ENCODE peak calls at places on chromosomes 7 and 10, in ten cellular contexts. H, I, C, K, F, B, D, U, N and Q are unnamed samples.

GRCh38 chr10:96833220-96834001 is 1.3 kb downstream of the LCOR start:
- DNase-seq in H (no peak), I (no peak), C (no peak), K (peak), F (no peak), B (no peak), D (peak), U (no peak), N (no peak), Q (peak)

GRCh38 chr7:116232402-116232749 is 22.0 kb downstream of the TES start:
- DNase-seq in H (no peak), I (no peak), C (no peak), K (peak), F (no peak), B (no peak), D (no peak), U (no peak), N (no peak), Q (no peak)

GRCh38 chr10:11678074-11678793 is 63.9 kb upstream of the ECHDC3 start:
- DNase-seq in H (no peak), I (no peak), C (no peak), K (no peak), F (no peak), B (no peak), D (no peak), U (no peak), N (no peak), Q (no peak)

GRCh38 chr10:33174674-33175073 is 159.8 kb downstream of the NRP1 start:
- DNase-seq in H (no peak), I (no peak), C (no peak), K (no peak), F (no peak), B (no peak), D (no peak), U (no peak), N (no peak), Q (no peak)

GRCh38 chr7:25908154-25908948 is 243.6 kb upstream of the NFE2L3 start:
- DNase-seq in H (no peak), I (no peak), C (no peak), K (no peak), F (no peak), B (no peak), D (no peak), U (no peak), N (no peak), Q (no peak)

GRCh38 chr7:23467731-23468720 is 2.3 kb downstream of the IGF2BP3 start:
- DNase-seq in H (no peak), I (no peak), C (no peak), K (peak), F (peak), B (peak), D (peak), U (peak), N (no peak), Q (peak)

GRCh38 chr7:129825005-129825553 is 127.7 kb downstream of the UBE2H start:
- DNase-seq in H (no peak), I (peak), C (peak), K (peak), F (no peak), B (peak), D (peak), U (no peak), N (no peak), Q (peak)

GRCh38 chr10:85446852-85447251 is 919.7 kb downstream of the GRID1 start:
- DNase-seq in H (no peak), I (no peak), C (no peak), K (no peak), F (no peak), B (no peak), D (no peak), U (no peak), N (no peak), Q (no peak)

GRCh38 chr7:29968683-29969457 is 20.7 kb downstream of the SCRN1 start:
- DNase-seq in H (no peak), I (no peak), C (no peak), K (peak), F (no peak), B (peak), D (no peak), U (no peak), N (no peak), Q (no peak)

GRCh38 chr10:33180390-33180789 is 154.1 kb downstream of the NRP1 start:
- DNase-seq in H (no peak), I (no peak), C (no peak), K (no peak), F (no peak), B (no peak), D (no peak), U (no peak), N (no peak), Q (no peak)

GRCh38 chr10:30493609-30494530 is 59.9 kb downstream of the MAP3K8 start:
- DNase-seq in H (peak), I (peak), C (peak), K (no peak), F (no peak), B (peak), D (no peak), U (no peak), N (no peak), Q (no peak)

GRCh38 chr10:100654835-100655759 is 90.3 kb upstream of the PAX2 start:
- DNase-seq in H (no peak), I (no peak), C (no peak), K (no peak), F (no peak), B (no peak), D (peak), U (peak), N (no peak), Q (no peak)

GRCh38 chr10:5293691-5294550 is 70.8 kb upstream of the UCN3 start:
- DNase-seq in H (no peak), I (peak), C (peak), K (peak), F (no peak), B (no peak), D (peak), U (peak), N (no peak), Q (peak)

GRCh38 chr10:4661572-4662255 is 164.3 kb upstream of the AKR1E2 start:
- DNase-seq in H (no peak), I (peak), C (peak), K (no peak), F (no peak), B (no peak), D (no peak), U (no peak), N (no peak), Q (no peak)

GRCh38 chr7:26156454-26157365 is 4.7 kb downstream of the NFE2L3 start:
- DNase-seq in H (peak), I (no peak), C (no peak), K (peak), F (no peak), B (peak), D (no peak), U (peak), N (no peak), Q (no peak)

GRCh38 chr10:69237528-69238159 is 17.5 kb downstream of the HKDC1 start:
- DNase-seq in H (no peak), I (peak), C (peak), K (peak), F (peak), B (peak), D (peak), U (peak), N (peak), Q (peak)

GRCh38 chr10:71647526-71648354 is 71.8 kb downstream of the C10orf105 start:
- DNase-seq in H (no peak), I (no peak), C (no peak), K (no peak), F (no peak), B (no peak), D (peak), U (no peak), N (no peak), Q (no peak)

GRCh38 chr10:58435297-58435696 is 50.1 kb downstream of the TFAM start:
- DNase-seq in H (peak), I (peak), C (peak), K (peak), F (no peak), B (peak), D (no peak), U (no peak), N (no peak), Q (no peak)

GRCh38 chr10:64547168-64547567 is 1026.0 kb downstream of the REEP3 start:
- DNase-seq in H (no peak), I (no peak), C (no peak), K (no peak), F (no peak), B (no peak), D (no peak), U (no peak), N (no peak), Q (no peak)

GRCh38 chr10:58721781-58722180 is 209.1 kb downstream of the BICC1 start:
- DNase-seq in H (no peak), I (no peak), C (no peak), K (no peak), F (no peak), B (no peak), D (no peak), U (no peak), N (no peak), Q (no peak)

GRCh38 chr10:99983280-99983988 is 26.3 kb downstream of the DNMBP start:
- DNase-seq in H (peak), I (peak), C (peak), K (peak), F (no peak), B (no peak), D (no peak), U (no peak), N (no peak), Q (peak)

GRCh38 chr7:83677180-83677866 is 28.4 kb upstream of the SEMA3E start:
- DNase-seq in H (peak), I (no peak), C (no peak), K (peak), F (no peak), B (peak), D (no peak), U (no peak), N (no peak), Q (no peak)

GRCh38 chr7:64541438-64542359 is 21.2 kb downstream of the ZNF680 start:
- DNase-seq in H (peak), I (peak), C (peak), K (peak), F (no peak), B (peak), D (no peak), U (no peak), N (no peak), Q (no peak)

GRCh38 chr10:17643339-17643754 is 604 bp upstream of the STAM start:
- DNase-seq in H (peak), I (peak), C (peak), K (no peak), F (no peak), B (peak), D (peak), U (peak), N (no peak), Q (no peak)

GRCh38 chr7:138205614-138206150 is 129.4 kb downstream of the AKR1D1 start:
- DNase-seq in H (no peak), I (no peak), C (no peak), K (no peak), F (no peak), B (no peak), D (no peak), U (no peak), N (no peak), Q (no peak)